ENCODE peak calls at places on chromosomes 12 and 14, in nine cellular contexts. E is GDM1; K is stimulated activated CD4-positive, alpha-beta T cell treated with anti-CD3 and anti-CD28 coated beads, Interleukin-2, amount 100 ng/mL, for 24 hours; J is HCT116; T is Caki2; S is anterior cingulate cortex; Z is astrocyte of the cerebellum; Y is G401; O is EL. D is an unnamed sample.

GRCh38 chr12:57454566-57455373 is at the start of gene INHBE:
- DNase-seq in T (peak), S (no peak), O (peak), J (no peak), Z (no peak), Y (no peak), E (no peak), K (no peak), D (no peak)

GRCh38 chr14:105485720-105486332 is 860 bp upstream of the CRIP1 start:
- DNase-seq in O (no peak), J (no peak), S (no peak), T (no peak), Y (no peak), K (peak), E (no peak), Z (no peak), D (no peak)

GRCh38 chr12:29316772-29317171 is 64.2 kb downstream of the ERGIC2 start:
- DNase-seq in Y (peak), K (no peak), O (peak), T (no peak), J (no peak), E (no peak), Z (peak), S (no peak), D (no peak)

GRCh38 chr12:52155048-52155868 is 36.6 kb downstream of the KRT80 start:
- DNase-seq in J (no peak), T (peak), O (no peak), K (no peak), S (no peak), E (no peak), Y (no peak), Z (no peak), D (no peak)

GRCh38 chr14:68664225-68664681 is 128.6 kb downstream of the ZFP36L1 start:
- DNase-seq in Z (no peak), T (no peak), J (no peak), K (peak), E (no peak), O (peak), Y (no peak), S (no peak), D (no peak)

GRCh38 chr12:67269632-67270578 is 747 bp downstream of the CAND1 start:
- DNase-seq in E (peak), O (peak), Z (no peak), K (peak), J (no peak), S (peak), Y (peak), T (peak), D (no peak)

GRCh38 chr12:108839011-108839889 is 18.1 kb downstream of the SSH1 start:
- DNase-seq in E (no peak), J (no peak), Y (peak), S (no peak), T (no peak), Z (no peak), K (no peak), O (peak), D (no peak)

GRCh38 chr12:57202321-57202720 is 14.3 kb upstream of the NXPH4 start:
- DNase-seq in J (no peak), S (no peak), K (no peak), Y (no peak), Z (no peak), O (no peak), T (no peak), E (no peak), D (no peak)

GRCh38 chr12:10169094-10169493 is 2.8 kb downstream of the OLR1 start:
- DNase-seq in O (peak), Y (no peak), J (no peak), S (no peak), K (no peak), E (no peak), T (no peak), Z (no peak), D (no peak)

GRCh38 chr12:132489078-132489601 is 811 bp upstream of the FBRSL1 start:
- DNase-seq in Z (no peak), J (no peak), S (no peak), E (peak), O (no peak), Y (no peak), T (no peak), K (peak), D (no peak)

GRCh38 chr12:62519043-62519442 is 52.4 kb downstream of the MON2 start:
- DNase-seq in Y (no peak), K (no peak), O (no peak), Z (no peak), E (no peak), J (no peak), T (peak), S (no peak), D (no peak)